ENCODE peak calls at places on chromosomes 1 and 21, in ten cellular contexts. One of them, this sample, is unnamed.

GRCh38 chr1:38712046-38712445 is 147.5 kb downstream of the RRAGC start:
- DNase-seq in brain microvascular endothelial cell: no peak
- DNase-seq in psoas muscle: no peak
- DNase-seq in neural progenitor cell: no peak
- DNase-seq in naive thymus-derived CD4-positive, alpha-beta T cell: no peak
- DNase-seq in keratinocyte: no peak
- DNase-seq in esophagus muscularis mucosa: no peak
- DNase-seq in Panc1: no peak
- DNase-seq in CD8-positive, alpha-beta memory T cell: no peak
- DNase-seq in lower lobe of right lung: no peak
- DNase-seq in this sample: no peak

GRCh38 chr1:204077979-204078696 is 5.2 kb downstream of the SOX13 start:
- DNase-seq in neural progenitor cell: peak; percentile 83
- DNase-seq in Panc1: no peak
- DNase-seq in psoas muscle: no peak
- DNase-seq in CD8-positive, alpha-beta memory T cell: no peak
- DNase-seq in esophagus muscularis mucosa: no peak
- DNase-seq in lower lobe of right lung: peak; percentile 72
- DNase-seq in brain microvascular endothelial cell: peak; percentile 51
- DNase-seq in keratinocyte: no peak
- DNase-seq in naive thymus-derived CD4-positive, alpha-beta T cell: no peak
- DNase-seq in this sample: no peak

GRCh38 chr1:83787246-83787998 is 211.5 kb downstream of the TTLL7 start:
- DNase-seq in naive thymus-derived CD4-positive, alpha-beta T cell: no peak
- DNase-seq in Panc1: no peak
- DNase-seq in esophagus muscularis mucosa: no peak
- DNase-seq in lower lobe of right lung: no peak
- DNase-seq in CD8-positive, alpha-beta memory T cell: no peak
- DNase-seq in brain microvascular endothelial cell: no peak
- DNase-seq in psoas muscle: no peak
- DNase-seq in neural progenitor cell: no peak
- DNase-seq in keratinocyte: no peak
- DNase-seq in this sample: no peak

GRCh38 chr1:157878059-157878458 is 36.5 kb upstream of the CD5L start:
- DNase-seq in keratinocyte: no peak
- DNase-seq in lower lobe of right lung: no peak
- DNase-seq in Panc1: peak; percentile 18
- DNase-seq in naive thymus-derived CD4-positive, alpha-beta T cell: no peak
- DNase-seq in CD8-positive, alpha-beta memory T cell: no peak
- DNase-seq in psoas muscle: no peak
- DNase-seq in neural progenitor cell: peak; percentile 63
- DNase-seq in esophagus muscularis mucosa: no peak
- DNase-seq in brain microvascular endothelial cell: peak; percentile 18
- DNase-seq in this sample: no peak

GRCh38 chr1:207056673-207057072 is 3.6 kb downstream of the PFKFB2 start:
- DNase-seq in CD8-positive, alpha-beta memory T cell: no peak
- DNase-seq in esophagus muscularis mucosa: no peak
- DNase-seq in lower lobe of right lung: no peak
- DNase-seq in psoas muscle: no peak
- DNase-seq in brain microvascular endothelial cell: no peak
- DNase-seq in Panc1: no peak
- DNase-seq in neural progenitor cell: no peak
- DNase-seq in keratinocyte: no peak
- DNase-seq in naive thymus-derived CD4-positive, alpha-beta T cell: no peak
- DNase-seq in this sample: no peak

GRCh38 chr21:39232926-39233325 is 49.7 kb upstream of the PSMG1 start:
- DNase-seq in psoas muscle: no peak
- DNase-seq in keratinocyte: no peak
- DNase-seq in naive thymus-derived CD4-positive, alpha-beta T cell: no peak
- DNase-seq in esophagus muscularis mucosa: no peak
- DNase-seq in CD8-positive, alpha-beta memory T cell: no peak
- DNase-seq in lower lobe of right lung: no peak
- DNase-seq in brain microvascular endothelial cell: no peak
- DNase-seq in neural progenitor cell: no peak
- DNase-seq in Panc1: no peak
- DNase-seq in this sample: no peak

GRCh38 chr1:216765346-216766300 is 42.4 kb upstream of the ESRRG start:
- DNase-seq in lower lobe of right lung: no peak
- DNase-seq in CD8-positive, alpha-beta memory T cell: no peak
- DNase-seq in psoas muscle: no peak
- DNase-seq in keratinocyte: no peak
- DNase-seq in naive thymus-derived CD4-positive, alpha-beta T cell: no peak
- DNase-seq in brain microvascular endothelial cell: no peak
- DNase-seq in esophagus muscularis mucosa: no peak
- DNase-seq in neural progenitor cell: peak; percentile 15
- DNase-seq in Panc1: no peak
- DNase-seq in this sample: no peak

GRCh38 chr1:189158155-189158554 is 1319.5 kb downstream of the BRINP3 start:
- DNase-seq in lower lobe of right lung: no peak
- DNase-seq in Panc1: no peak
- DNase-seq in esophagus muscularis mucosa: no peak
- DNase-seq in keratinocyte: no peak
- DNase-seq in naive thymus-derived CD4-positive, alpha-beta T cell: no peak
- DNase-seq in CD8-positive, alpha-beta memory T cell: no peak
- DNase-seq in neural progenitor cell: no peak
- DNase-seq in brain microvascular endothelial cell: no peak
- DNase-seq in psoas muscle: no peak
- DNase-seq in this sample: no peak

GRCh38 chr1:159000627-159001026 is 9.1 kb upstream of the IFI16 start:
- DNase-seq in lower lobe of right lung: peak; percentile 59
- DNase-seq in brain microvascular endothelial cell: peak; percentile 93
- DNase-seq in Panc1: no peak
- DNase-seq in naive thymus-derived CD4-positive, alpha-beta T cell: no peak
- DNase-seq in neural progenitor cell: peak; percentile 48
- DNase-seq in CD8-positive, alpha-beta memory T cell: no peak
- DNase-seq in keratinocyte: no peak
- DNase-seq in esophagus muscularis mucosa: no peak
- DNase-seq in psoas muscle: peak; percentile 83
- DNase-seq in this sample: no peak

GRCh38 chr1:59057211-59057694 is 239.6 kb upstream of the FGGY start:
- DNase-seq in naive thymus-derived CD4-positive, alpha-beta T cell: no peak
- DNase-seq in brain microvascular endothelial cell: peak; percentile 90
- DNase-seq in CD8-positive, alpha-beta memory T cell: no peak
- DNase-seq in psoas muscle: peak; percentile 83
- DNase-seq in neural progenitor cell: peak; percentile 45
- DNase-seq in keratinocyte: no peak
- DNase-seq in Panc1: no peak
- DNase-seq in lower lobe of right lung: peak; percentile 58
- DNase-seq in esophagus muscularis mucosa: peak; percentile 95
- DNase-seq in this sample: no peak

GRCh38 chr21:44428281-44428942 is 26.9 kb upstream of the LRRC3 start:
- DNase-seq in brain microvascular endothelial cell: no peak
- DNase-seq in keratinocyte: no peak
- DNase-seq in Panc1: no peak
- DNase-seq in esophagus muscularis mucosa: no peak
- DNase-seq in CD8-positive, alpha-beta memory T cell: peak; percentile 74
- DNase-seq in naive thymus-derived CD4-positive, alpha-beta T cell: peak; percentile 70
- DNase-seq in psoas muscle: no peak
- DNase-seq in lower lobe of right lung: peak; percentile 54
- DNase-seq in neural progenitor cell: no peak
- DNase-seq in this sample: peak; percentile 29

GRCh38 chr21:41750532-41751151 is 16.2 kb downstream of the RIPK4 start:
- DNase-seq in CD8-positive, alpha-beta memory T cell: no peak
- DNase-seq in neural progenitor cell: no peak
- DNase-seq in brain microvascular endothelial cell: no peak
- DNase-seq in lower lobe of right lung: no peak
- DNase-seq in keratinocyte: no peak
- DNase-seq in psoas muscle: no peak
- DNase-seq in esophagus muscularis mucosa: no peak
- DNase-seq in naive thymus-derived CD4-positive, alpha-beta T cell: no peak
- DNase-seq in Panc1: no peak
- DNase-seq in this sample: no peak

GRCh38 chr1:4725416-4725815 is 71.0 kb downstream of the AJAP1 start:
- DNase-seq in esophagus muscularis mucosa: no peak
- DNase-seq in keratinocyte: no peak
- DNase-seq in neural progenitor cell: no peak
- DNase-seq in lower lobe of right lung: no peak
- DNase-seq in Panc1: no peak
- DNase-seq in brain microvascular endothelial cell: no peak
- DNase-seq in psoas muscle: no peak
- DNase-seq in CD8-positive, alpha-beta memory T cell: no peak
- DNase-seq in naive thymus-derived CD4-positive, alpha-beta T cell: no peak
- DNase-seq in this sample: no peak

GRCh38 chr1:59156031-59156430 is 140.9 kb upstream of the FGGY start:
- DNase-seq in psoas muscle: no peak
- DNase-seq in keratinocyte: no peak
- DNase-seq in neural progenitor cell: no peak
- DNase-seq in naive thymus-derived CD4-positive, alpha-beta T cell: no peak
- DNase-seq in esophagus muscularis mucosa: peak; percentile 82
- DNase-seq in lower lobe of right lung: no peak
- DNase-seq in brain microvascular endothelial cell: no peak
- DNase-seq in CD8-positive, alpha-beta memory T cell: no peak
- DNase-seq in Panc1: no peak
- DNase-seq in this sample: no peak

GRCh38 chr21:33202464-33203363 is 27.0 kb upstream of the IFNAR2 start:
- DNase-seq in naive thymus-derived CD4-positive, alpha-beta T cell: no peak
- DNase-seq in psoas muscle: no peak
- DNase-seq in esophagus muscularis mucosa: peak; percentile 39
- DNase-seq in brain microvascular endothelial cell: no peak
- DNase-seq in neural progenitor cell: no peak
- DNase-seq in keratinocyte: no peak
- DNase-seq in CD8-positive, alpha-beta memory T cell: no peak
- DNase-seq in lower lobe of right lung: no peak
- DNase-seq in Panc1: no peak
- DNase-seq in this sample: no peak

GRCh38 chr1:117093091-117093534 is 28.4 kb downstream of the TRIM45 start:
- DNase-seq in CD8-positive, alpha-beta memory T cell: no peak
- DNase-seq in naive thymus-derived CD4-positive, alpha-beta T cell: no peak
- DNase-seq in lower lobe of right lung: no peak
- DNase-seq in psoas muscle: peak; percentile 62
- DNase-seq in keratinocyte: peak; percentile 56
- DNase-seq in Panc1: no peak
- DNase-seq in brain microvascular endothelial cell: peak; percentile 97
- DNase-seq in neural progenitor cell: peak; percentile 19
- DNase-seq in esophagus muscularis mucosa: no peak
- DNase-seq in this sample: no peak
- H3K36me3 ChIP-seq in CD8-positive, alpha-beta memory T cell: peaks cover 36% of the 10 kb centered on the region
- H3K36me3 ChIP-seq in naive thymus-derived CD4-positive, alpha-beta T cell: peaks cover 4% of the 10 kb centered on the region
- H3K36me3 ChIP-seq in lower lobe of right lung: peaks cover 27% of the 10 kb centered on the region
- H3K36me3 ChIP-seq in psoas muscle: peaks cover 9% of the 10 kb centered on the region
- H3K36me3 ChIP-seq in keratinocyte: peaks cover 21% of the 10 kb centered on the region
- H3K36me3 ChIP-seq in Panc1: peaks cover 6% of the 10 kb centered on the region
- H3K36me3 ChIP-seq in brain microvascular endothelial cell: no peaks in the 10 kb centered on the region
- H3K36me3 ChIP-seq in neural progenitor cell: no peaks in the 10 kb centered on the region
- H3K36me3 ChIP-seq in esophagus muscularis mucosa: peaks cover 3% of the 10 kb centered on the region
- H3K36me3 ChIP-seq in this sample: peaks cover 17% of the 10 kb centered on the region

DNA sequence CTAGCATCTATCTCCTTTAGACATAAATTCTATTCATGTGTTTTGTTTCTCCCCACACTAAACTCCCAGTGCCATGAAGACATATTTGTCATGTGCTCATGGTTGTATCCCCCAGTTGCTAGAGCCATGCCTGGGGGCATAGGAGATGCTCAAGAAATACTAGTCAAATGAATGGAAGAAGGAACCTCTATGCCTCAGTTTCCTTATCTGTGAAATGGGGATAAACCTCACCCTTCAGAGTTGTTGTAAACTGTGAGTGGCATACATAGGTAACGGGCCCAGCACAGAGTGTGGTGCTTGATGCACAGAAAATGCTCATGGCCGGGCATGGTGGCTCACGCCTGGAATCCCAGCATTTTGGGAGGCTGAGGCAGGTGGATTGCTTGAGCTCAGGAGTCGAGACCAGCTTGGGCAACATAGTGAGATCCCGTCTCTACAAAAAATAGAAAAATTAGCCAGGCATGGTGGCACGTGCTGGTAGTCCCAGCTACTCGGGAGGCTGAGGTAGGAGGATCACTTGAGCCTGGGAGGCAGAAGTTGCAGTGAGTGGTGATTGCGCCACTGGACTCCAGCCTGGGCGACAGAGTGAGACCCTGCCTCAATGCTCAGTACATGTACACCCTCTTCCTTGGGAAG is 8.7 kb downstream of the LDLRAD2 start:
- DNase-seq in lower lobe of right lung: no peak
- DNase-seq in Panc1: no peak
- DNase-seq in neural progenitor cell: no peak
- DNase-seq in psoas muscle: no peak
- DNase-seq in keratinocyte: no peak
- DNase-seq in CD8-positive, alpha-beta memory T cell: no peak
- DNase-seq in brain microvascular endothelial cell: no peak
- DNase-seq in esophagus muscularis mucosa: no peak
- DNase-seq in naive thymus-derived CD4-positive, alpha-beta T cell: no peak
- DNase-seq in this sample: no peak
- H3K36me3 ChIP-seq in lower lobe of right lung: peaks cover 38% of the 10 kb centered on the region
- H3K36me3 ChIP-seq in Panc1: peaks cover 4% of the 10 kb centered on the region
- H3K36me3 ChIP-seq in neural progenitor cell: no peaks in the 10 kb centered on the region
- H3K36me3 ChIP-seq in psoas muscle: peaks cover 40% of the 10 kb centered on the region
- H3K36me3 ChIP-seq in keratinocyte: peaks cover 9% of the 10 kb centered on the region
- H3K36me3 ChIP-seq in CD8-positive, alpha-beta memory T cell: no peaks in the 10 kb centered on the region
- H3K36me3 ChIP-seq in brain microvascular endothelial cell: peaks cover 22% of the 10 kb centered on the region
- H3K36me3 ChIP-seq in esophagus muscularis mucosa: peaks cover 58% of the 10 kb centered on the region
- H3K36me3 ChIP-seq in naive thymus-derived CD4-positive, alpha-beta T cell: no peaks in the 10 kb centered on the region
- H3K36me3 ChIP-seq in this sample: no peaks in the 10 kb centered on the region

DNA sequence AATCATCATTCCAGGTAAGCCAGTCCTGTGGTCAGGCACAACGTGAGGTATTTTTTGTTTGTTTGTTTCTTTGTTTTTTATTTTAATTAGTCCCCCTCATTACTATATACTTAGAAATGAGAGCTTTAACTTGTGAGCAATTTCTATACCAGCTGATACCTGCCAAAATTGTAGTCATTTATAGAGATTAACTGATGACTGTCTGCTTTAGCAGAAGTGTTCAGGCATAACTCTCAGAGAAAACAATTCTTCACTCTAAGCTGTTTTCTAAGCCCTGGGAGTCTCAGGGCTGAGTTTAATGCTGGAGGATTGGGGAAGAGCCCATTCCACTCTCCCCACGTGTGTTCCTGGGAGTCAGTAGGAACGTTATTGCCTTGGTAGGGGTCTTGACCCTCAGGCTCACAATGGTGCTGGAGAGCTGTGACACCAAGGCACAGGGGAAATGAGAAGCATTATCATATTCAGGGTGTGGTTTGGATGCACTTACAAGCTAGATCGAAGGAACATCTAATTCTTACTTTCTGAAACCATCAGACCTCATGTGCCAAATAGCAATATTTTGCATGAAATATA is 168.2 kb downstream of the CLIC6 start:
- DNase-seq in neural progenitor cell: no peak
- DNase-seq in Panc1: no peak
- DNase-seq in esophagus muscularis mucosa: no peak
- DNase-seq in psoas muscle: no peak
- DNase-seq in CD8-positive, alpha-beta memory T cell: no peak
- DNase-seq in naive thymus-derived CD4-positive, alpha-beta T cell: no peak
- DNase-seq in keratinocyte: no peak
- DNase-seq in lower lobe of right lung: no peak
- DNase-seq in brain microvascular endothelial cell: no peak
- DNase-seq in this sample: no peak
- H3K36me3 ChIP-seq in neural progenitor cell: no peaks in the 10 kb centered on the region
- H3K36me3 ChIP-seq in Panc1: peaks cover 4% of the 10 kb centered on the region
- H3K36me3 ChIP-seq in esophagus muscularis mucosa: no peaks in the 10 kb centered on the region
- H3K36me3 ChIP-seq in psoas muscle: peaks cover 70% of the 10 kb centered on the region
- H3K36me3 ChIP-seq in CD8-positive, alpha-beta memory T cell: peaks cover 16% of the 10 kb centered on the region
- H3K36me3 ChIP-seq in naive thymus-derived CD4-positive, alpha-beta T cell: peaks cover 11% of the 10 kb centered on the region
- H3K36me3 ChIP-seq in keratinocyte: peaks cover 79% of the 10 kb centered on the region
- H3K36me3 ChIP-seq in lower lobe of right lung: peaks cover 56% of the 10 kb centered on the region
- H3K36me3 ChIP-seq in brain microvascular endothelial cell: peaks cover 72% of the 10 kb centered on the region
- H3K36me3 ChIP-seq in this sample: peaks cover 27% of the 10 kb centered on the region

DNA sequence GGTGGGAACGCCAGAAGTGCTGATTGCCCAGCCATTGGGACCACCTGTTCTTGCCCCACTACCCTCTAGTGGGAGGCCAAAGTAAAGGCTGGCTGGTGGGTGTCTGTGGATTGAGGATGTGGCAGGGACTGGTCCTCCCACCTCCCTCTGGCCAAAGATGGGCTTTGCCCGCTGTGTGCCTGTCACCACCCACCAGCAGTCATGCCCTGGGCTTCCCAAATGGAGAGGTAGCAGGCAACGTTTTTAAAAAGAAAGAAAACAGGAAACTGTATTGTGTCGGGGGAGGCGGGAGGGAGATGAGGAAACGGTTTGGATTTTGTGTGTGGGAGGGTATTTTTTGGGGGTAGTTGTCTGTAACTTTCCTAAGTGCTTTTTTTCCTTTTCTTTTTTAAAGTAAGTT is 30.1 kb downstream of the SZRD1 start:
- DNase-seq in esophagus muscularis mucosa: no peak
- DNase-seq in psoas muscle: no peak
- DNase-seq in keratinocyte: no peak
- DNase-seq in brain microvascular endothelial cell: no peak
- DNase-seq in neural progenitor cell: no peak
- DNase-seq in Panc1: no peak
- DNase-seq in lower lobe of right lung: no peak
- DNase-seq in naive thymus-derived CD4-positive, alpha-beta T cell: no peak
- DNase-seq in CD8-positive, alpha-beta memory T cell: no peak
- DNase-seq in this sample: no peak
- H3K36me3 ChIP-seq in esophagus muscularis mucosa: peaks cover 63% of the 10 kb centered on the region
- H3K36me3 ChIP-seq in psoas muscle: peaks cover 63% of the 10 kb centered on the region
- H3K36me3 ChIP-seq in keratinocyte: peaks cover 29% of the 10 kb centered on the region
- H3K36me3 ChIP-seq in brain microvascular endothelial cell: peaks cover 44% of the 10 kb centered on the region
- H3K36me3 ChIP-seq in neural progenitor cell: no peaks in the 10 kb centered on the region
- H3K36me3 ChIP-seq in Panc1: no peaks in the 10 kb centered on the region
- H3K36me3 ChIP-seq in lower lobe of right lung: peaks cover 69% of the 10 kb centered on the region
- H3K36me3 ChIP-seq in naive thymus-derived CD4-positive, alpha-beta T cell: peaks cover 11% of the 10 kb centered on the region
- H3K36me3 ChIP-seq in CD8-positive, alpha-beta memory T cell: peaks cover 39% of the 10 kb centered on the region
- H3K36me3 ChIP-seq in this sample: peaks cover 18% of the 10 kb centered on the region

This sample was measured in CD8-positive, alpha-beta T cell.